ENCODE peak calls at places on chromosomes 4 and X, in six cellular contexts. Q, A, Z, H, P and I are unnamed samples.

GRCh38 chr4:83115000-83115399 is 471 bp upstream of the PLAC8 start:
- DNase-seq in Q (no peak), A (no peak), Z (no peak), H (peak; percentile 29), P (peak; percentile 75), I (no peak)

GRCh38 chr4:8201341-8201781 is 2.3 kb downstream of the SH3TC1 start:
- DNase-seq in Q (no peak), A (no peak), Z (no peak), H (no peak), P (no peak), I (no peak)

GRCh38 chr4:141307241-141307689 is 86.6 kb downstream of the ZNF330 start:
- DNase-seq in Q (peak; percentile 45), A (peak; percentile 63), Z (peak; percentile 66), H (peak; percentile 77), P (peak; percentile 69), I (peak; percentile 59)

GRCh38 chrX:23662853-23663252 is 4.4 kb upstream of the PRDX4 start:
- DNase-seq in Q (no peak), A (no peak), Z (no peak), H (no peak), P (peak; percentile 82), I (no peak)

GRCh38 chrX:153723351-153724251 is 586 bp downstream of the BCAP31 start:
- DNase-seq in Q (no peak), A (peak; percentile 68), Z (peak; percentile 80), H (peak; percentile 37), P (peak; percentile 66), I (peak; percentile 54)

GRCh38 chr4:159042097-159042605 is 60.7 kb upstream of the RAPGEF2 start:
- DNase-seq in Q (no peak), A (peak; percentile 73), Z (peak; percentile 47), H (no peak), P (no peak), I (no peak)

GRCh38 chr4:63851496-63851895 is 557.8 kb downstream of the TECRL start:
- DNase-seq in Q (no peak), A (no peak), Z (no peak), H (peak; percentile 38), P (no peak), I (no peak)

GRCh38 chr4:89497517-89498308 is 190.1 kb upstream of the GPRIN3 start:
- DNase-seq in Q (no peak), A (no peak), Z (no peak), H (peak; percentile 63), P (no peak), I (no peak)

GRCh38 chrX:29488919-29489318 is 726.4 kb upstream of the MAGEB2 start:
- DNase-seq in Q (no peak), A (no peak), Z (no peak), H (no peak), P (no peak), I (peak; percentile 70)

GRCh38 chr4:53141308-53141707 is 224.6 kb downstream of the SCFD2 start:
- DNase-seq in Q (no peak), A (no peak), Z (no peak), H (no peak), P (peak; percentile 7), I (no peak)

DNA sequence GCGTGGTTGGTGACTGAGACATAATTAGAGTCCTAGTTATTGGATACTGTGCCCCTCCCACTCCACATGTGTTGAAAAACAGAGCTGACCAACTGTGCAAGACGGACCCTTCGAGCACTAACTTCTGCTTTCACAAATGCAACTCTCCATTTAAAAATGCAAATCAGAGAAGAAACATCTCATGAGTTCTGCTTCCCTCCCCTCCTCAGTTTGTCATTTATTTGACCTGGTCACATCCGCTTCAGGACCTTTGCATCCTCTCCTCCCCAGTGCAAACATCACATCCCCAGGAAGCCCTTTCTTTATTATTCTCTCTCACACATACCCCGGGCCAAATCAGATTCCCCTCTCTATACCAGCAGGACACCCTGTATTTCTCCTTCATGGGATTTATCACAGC is 38.1 kb upstream of the NOCT start:
- DNase-seq in Q (no peak), A (no peak), Z (peak; percentile 81), H (no peak), P (no peak), I (no peak)
- H3K4me2 ChIP-seq in Q (no peak overlapping the region), A (no peak overlapping the region), Z (peak overlapping the region; percentile 42), H (no peak overlapping the region), P (no peak overlapping the region), I (no peak overlapping the region)

GRCh38 chr4:19146038-19146437 is 1105.7 kb upstream of the SLIT2 start:
- DNase-seq in Q (no peak), A (no peak), Z (no peak), H (no peak), P (no peak), I (no peak)
- H3K9me2 ChIP-seq in Q (no peaks in the 10 kb centered on the region), A (no peaks in the 10 kb centered on the region), Z (no peaks in the 10 kb centered on the region), H (no peaks in the 10 kb centered on the region), P (no peaks in the 10 kb centered on the region), I (no peaks in the 10 kb centered on the region)

GRCh38 chrX:103741879-103742278 is 31.2 kb downstream of the TMEM31 start:
- DNase-seq in Q (no peak), A (no peak), Z (no peak), H (no peak), P (peak; percentile 40), I (no peak)
- H3K9ac ChIP-seq in Q (no peak overlapping the region), A (no peak overlapping the region), Z (no peak overlapping the region), H (no peak overlapping the region), P (no peak overlapping the region), I (no peak overlapping the region)

DNA sequence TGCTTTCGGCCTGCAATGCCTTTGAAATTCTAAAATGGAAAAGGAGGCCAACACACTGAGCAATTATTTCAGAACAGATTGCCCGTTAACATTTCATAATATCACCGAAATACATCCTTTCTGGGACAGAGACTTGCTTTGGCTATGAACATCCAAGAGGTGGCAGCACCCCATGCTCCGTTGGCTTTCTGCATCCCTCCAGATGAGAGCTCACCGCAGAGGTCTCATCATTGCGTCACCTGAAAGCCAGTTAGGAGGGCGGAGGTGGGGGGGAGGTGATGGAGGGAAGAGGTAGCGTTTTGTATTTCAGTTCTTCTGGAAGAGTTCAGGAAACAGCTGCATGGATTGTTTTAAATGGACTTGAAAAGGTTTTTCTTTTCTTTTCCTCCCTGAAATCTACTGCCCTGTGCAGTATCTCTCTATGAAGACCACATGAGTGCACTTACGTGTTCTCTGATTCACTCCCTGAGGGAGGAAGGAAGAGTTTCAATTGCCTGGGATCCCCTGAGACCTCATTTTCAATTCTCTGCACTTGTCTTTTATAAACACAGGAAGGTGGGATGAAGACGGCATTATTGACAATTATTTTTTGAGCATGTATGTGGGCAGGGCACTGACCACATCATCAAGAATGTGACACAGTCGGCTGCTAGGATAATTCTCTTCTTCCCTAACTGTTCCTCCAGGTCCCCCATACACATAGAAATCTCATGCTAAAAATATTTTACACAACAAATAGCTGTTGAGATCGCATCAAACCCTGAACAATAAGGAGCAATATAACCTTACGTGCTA is 166.9 kb upstream of the PGRMC2 start:
- DNase-seq in Q (peak; percentile 75), A (peak; percentile 79), Z (peak; percentile 99), H (peak; percentile 87), P (peak; percentile 97), I (peak; percentile 83)
- H3K4me2 ChIP-seq in Q (peak overlapping the region; percentile 9), A (peak overlapping the region; percentile 42), Z (peak overlapping the region; percentile 64), H (peak overlapping the region; percentile 58), P (peak overlapping the region; percentile 69), I (peak overlapping the region; percentile 19)

DNA sequence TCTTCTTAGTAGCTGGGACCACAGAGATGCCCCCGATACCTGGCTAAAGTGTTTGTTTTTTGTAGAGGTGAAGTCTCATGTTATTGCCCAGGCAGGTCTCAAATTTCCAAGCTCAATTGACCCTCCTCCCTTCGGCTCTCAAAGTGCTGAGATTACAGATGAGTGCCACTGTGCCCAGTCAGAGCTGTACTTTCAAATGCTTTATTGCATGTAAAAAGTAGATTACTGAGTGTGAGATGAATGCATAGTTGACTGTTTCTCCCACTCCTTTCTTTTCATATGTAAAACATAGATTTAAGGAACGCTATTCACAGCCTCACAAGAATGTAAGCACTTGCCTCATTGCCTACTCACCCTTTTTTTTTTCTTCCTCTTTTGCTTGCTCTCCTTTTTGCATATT is 984.4 kb upstream of the PABPC4L start:
- DNase-seq in Q (no peak), A (no peak), Z (peak; percentile 82), H (no peak), P (no peak), I (no peak)
- H3K9me2 ChIP-seq in Q (no peaks in the 10 kb centered on the region), A (no peaks in the 10 kb centered on the region), Z (peaks cover 6% of the 10 kb centered on the region), H (no peaks in the 10 kb centered on the region), P (no peaks in the 10 kb centered on the region), I (no peaks in the 10 kb centered on the region)